ENCODE peak calls at places on chromosomes 12 and 14, in seven cellular contexts. One of them, this sample, is unnamed.

GRCh38 chr12:18479266-18479665 is 217.9 kb downstream of the PIK3C2G start:
- DNase-seq in AG09309: no peak
- DNase-seq in CD8-positive, alpha-beta memory T cell: no peak
- DNase-seq in AG10803: no peak
- DNase-seq in stimulated activated CD4-positive, alpha-beta T cell treated with anti-CD3 and anti-CD28 coated beads, Interleukin-1b, Interleukin-23, amount 100 ng/mL, for 24 hours: no peak
- DNase-seq in Peyer's patch: no peak
- DNase-seq in colonic mucosa: peak
- DNase-seq in this sample: no peak

GRCh38 chr12:83476006-83476405 is 789.3 kb downstream of the TMTC2 start:
- DNase-seq in AG09309: no peak
- DNase-seq in CD8-positive, alpha-beta memory T cell: no peak
- DNase-seq in AG10803: no peak
- DNase-seq in stimulated activated CD4-positive, alpha-beta T cell treated with anti-CD3 and anti-CD28 coated beads, Interleukin-1b, Interleukin-23, amount 100 ng/mL, for 24 hours: no peak
- DNase-seq in Peyer's patch: no peak
- DNase-seq in colonic mucosa: no peak
- DNase-seq in this sample: no peak

GRCh38 chr14:96423446-96424103 is 31.6 kb downstream of the AK7 start:
- DNase-seq in AG09309: no peak
- DNase-seq in CD8-positive, alpha-beta memory T cell: no peak
- DNase-seq in AG10803: no peak
- DNase-seq in stimulated activated CD4-positive, alpha-beta T cell treated with anti-CD3 and anti-CD28 coated beads, Interleukin-1b, Interleukin-23, amount 100 ng/mL, for 24 hours: no peak
- DNase-seq in Peyer's patch: no peak
- DNase-seq in colonic mucosa: no peak
- DNase-seq in this sample: no peak

GRCh38 chr12:6764011-6764828 is 1.9 kb upstream of the PTMS start:
- DNase-seq in AG09309: peak
- DNase-seq in CD8-positive, alpha-beta memory T cell: peak
- DNase-seq in AG10803: peak
- DNase-seq in stimulated activated CD4-positive, alpha-beta T cell treated with anti-CD3 and anti-CD28 coated beads, Interleukin-1b, Interleukin-23, amount 100 ng/mL, for 24 hours: no peak
- DNase-seq in Peyer's patch: peak
- DNase-seq in colonic mucosa: peak
- DNase-seq in this sample: peak

GRCh38 chr14:102418853-102419240 is 56.1 kb downstream of the TECPR2 start:
- DNase-seq in AG09309: no peak
- DNase-seq in CD8-positive, alpha-beta memory T cell: no peak
- DNase-seq in AG10803: no peak
- DNase-seq in stimulated activated CD4-positive, alpha-beta T cell treated with anti-CD3 and anti-CD28 coated beads, Interleukin-1b, Interleukin-23, amount 100 ng/mL, for 24 hours: no peak
- DNase-seq in Peyer's patch: no peak
- DNase-seq in colonic mucosa: no peak
- DNase-seq in this sample: no peak

GRCh38 chr14:80213602-80214001 is 2.3 kb upstream of the DIO2 start:
- DNase-seq in AG09309: peak
- DNase-seq in CD8-positive, alpha-beta memory T cell: no peak
- DNase-seq in AG10803: peak
- DNase-seq in stimulated activated CD4-positive, alpha-beta T cell treated with anti-CD3 and anti-CD28 coated beads, Interleukin-1b, Interleukin-23, amount 100 ng/mL, for 24 hours: no peak
- DNase-seq in Peyer's patch: no peak
- DNase-seq in colonic mucosa: peak
- DNase-seq in this sample: no peak

GRCh38 chr12:120737557-120738251 is 12.1 kb downstream of the ACADS start:
- DNase-seq in AG09309: no peak
- DNase-seq in CD8-positive, alpha-beta memory T cell: no peak
- DNase-seq in AG10803: no peak
- DNase-seq in stimulated activated CD4-positive, alpha-beta T cell treated with anti-CD3 and anti-CD28 coated beads, Interleukin-1b, Interleukin-23, amount 100 ng/mL, for 24 hours: no peak
- DNase-seq in Peyer's patch: no peak
- DNase-seq in colonic mucosa: no peak
- DNase-seq in this sample: no peak

GRCh38 chr14:75605916-75606315 is 27.5 kb downstream of the FLVCR2 start:
- DNase-seq in AG09309: no peak
- DNase-seq in CD8-positive, alpha-beta memory T cell: no peak
- DNase-seq in AG10803: no peak
- DNase-seq in stimulated activated CD4-positive, alpha-beta T cell treated with anti-CD3 and anti-CD28 coated beads, Interleukin-1b, Interleukin-23, amount 100 ng/mL, for 24 hours: no peak
- DNase-seq in Peyer's patch: no peak
- DNase-seq in colonic mucosa: no peak
- DNase-seq in this sample: no peak

GRCh38 chr14:104867371-104868059 is 2.4 kb downstream of the CEP170B start:
- DNase-seq in AG09309: no peak
- DNase-seq in CD8-positive, alpha-beta memory T cell: no peak
- DNase-seq in AG10803: no peak
- DNase-seq in stimulated activated CD4-positive, alpha-beta T cell treated with anti-CD3 and anti-CD28 coated beads, Interleukin-1b, Interleukin-23, amount 100 ng/mL, for 24 hours: no peak
- DNase-seq in Peyer's patch: no peak
- DNase-seq in colonic mucosa: no peak
- DNase-seq in this sample: no peak

GRCh38 chr12:52495385-52495784 is 2.3 kb upstream of the KRT6A start:
- DNase-seq in AG09309: no peak
- DNase-seq in CD8-positive, alpha-beta memory T cell: no peak
- DNase-seq in AG10803: peak
- DNase-seq in stimulated activated CD4-positive, alpha-beta T cell treated with anti-CD3 and anti-CD28 coated beads, Interleukin-1b, Interleukin-23, amount 100 ng/mL, for 24 hours: no peak
- DNase-seq in Peyer's patch: no peak
- DNase-seq in colonic mucosa: no peak
- DNase-seq in this sample: no peak

GRCh38 chr12:19869413-19869812 is 430.1 kb downstream of the AEBP2 start:
- DNase-seq in AG09309: no peak
- DNase-seq in CD8-positive, alpha-beta memory T cell: no peak
- DNase-seq in AG10803: no peak
- DNase-seq in stimulated activated CD4-positive, alpha-beta T cell treated with anti-CD3 and anti-CD28 coated beads, Interleukin-1b, Interleukin-23, amount 100 ng/mL, for 24 hours: no peak
- DNase-seq in Peyer's patch: no peak
- DNase-seq in colonic mucosa: no peak
- DNase-seq in this sample: no peak

GRCh38 chr12:39327520-39327919 is 115.4 kb downstream of the KIF21A start:
- DNase-seq in AG09309: no peak
- DNase-seq in CD8-positive, alpha-beta memory T cell: no peak
- DNase-seq in AG10803: no peak
- DNase-seq in stimulated activated CD4-positive, alpha-beta T cell treated with anti-CD3 and anti-CD28 coated beads, Interleukin-1b, Interleukin-23, amount 100 ng/mL, for 24 hours: no peak
- DNase-seq in Peyer's patch: no peak
- DNase-seq in colonic mucosa: no peak
- DNase-seq in this sample: no peak

GRCh38 chr14:30550335-30550734 is 8.6 kb upstream of the G2E3 start:
- DNase-seq in AG09309: no peak
- DNase-seq in CD8-positive, alpha-beta memory T cell: no peak
- DNase-seq in AG10803: peak
- DNase-seq in stimulated activated CD4-positive, alpha-beta T cell treated with anti-CD3 and anti-CD28 coated beads, Interleukin-1b, Interleukin-23, amount 100 ng/mL, for 24 hours: no peak
- DNase-seq in Peyer's patch: no peak
- DNase-seq in colonic mucosa: no peak
- DNase-seq in this sample: no peak

GRCh38 chr14:42378274-42378673 is 771.6 kb downstream of the LRFN5 start:
- DNase-seq in AG09309: no peak
- DNase-seq in CD8-positive, alpha-beta memory T cell: no peak
- DNase-seq in AG10803: no peak
- DNase-seq in stimulated activated CD4-positive, alpha-beta T cell treated with anti-CD3 and anti-CD28 coated beads, Interleukin-1b, Interleukin-23, amount 100 ng/mL, for 24 hours: no peak
- DNase-seq in Peyer's patch: no peak
- DNase-seq in colonic mucosa: no peak
- DNase-seq in this sample: no peak

This sample was measured in T-helper 1 cell.